ENCODE peak calls at places on chromosomes 4 and X, in ten cellular contexts. One of them, this sample, is unnamed.

GRCh38 chr4:187550256-187550950 is 445.2 kb upstream of the ZFP42 start:
- DNase-seq in esophagus squamous epithelium: no peak
- DNase-seq in neuronal stem cell: no peak
- DNase-seq in RWPE1: no peak
- DNase-seq in HCT116: peak
- DNase-seq in H9: no peak
- DNase-seq in transverse colon: no peak
- DNase-seq in Peyer's patch: no peak
- DNase-seq in brain microvascular endothelial cell: peak
- DNase-seq in lung: no peak
- DNase-seq in this sample: no peak

GRCh38 chrX:9055354-9055753 is 21.4 kb upstream of the FAM9B start:
- DNase-seq in RWPE1: no peak
- DNase-seq in HCT116: no peak
- DNase-seq in lung: no peak
- DNase-seq in H9: no peak
- DNase-seq in transverse colon: no peak
- DNase-seq in Peyer's patch: no peak
- DNase-seq in neuronal stem cell: no peak
- DNase-seq in brain microvascular endothelial cell: no peak
- DNase-seq in esophagus squamous epithelium: no peak
- DNase-seq in this sample: no peak

GRCh38 chrX:151970027-151970426 is 4.4 kb downstream of the GABRE start:
- DNase-seq in lung: no peak
- DNase-seq in RWPE1: no peak
- DNase-seq in HCT116: no peak
- DNase-seq in brain microvascular endothelial cell: no peak
- DNase-seq in neuronal stem cell: no peak
- DNase-seq in esophagus squamous epithelium: no peak
- DNase-seq in transverse colon: no peak
- DNase-seq in H9: no peak
- DNase-seq in Peyer's patch: no peak
- DNase-seq in this sample: no peak

GRCh38 chr4:150268444-150268843 is 190.2 kb downstream of the DCLK2 start:
- DNase-seq in lung: no peak
- DNase-seq in brain microvascular endothelial cell: no peak
- DNase-seq in RWPE1: no peak
- DNase-seq in Peyer's patch: no peak
- DNase-seq in esophagus squamous epithelium: no peak
- DNase-seq in neuronal stem cell: no peak
- DNase-seq in transverse colon: no peak
- DNase-seq in H9: no peak
- DNase-seq in HCT116: no peak
- DNase-seq in this sample: no peak

GRCh38 chrX:130467936-130468335 is 66.1 kb downstream of the RBMX2 start:
- DNase-seq in RWPE1: no peak
- DNase-seq in Peyer's patch: no peak
- DNase-seq in HCT116: no peak
- DNase-seq in neuronal stem cell: no peak
- DNase-seq in esophagus squamous epithelium: no peak
- DNase-seq in H9: no peak
- DNase-seq in lung: no peak
- DNase-seq in transverse colon: no peak
- DNase-seq in brain microvascular endothelial cell: no peak
- DNase-seq in this sample: no peak

GRCh38 chr4:48949518-48950207 is 36.4 kb upstream of the CWH43 start:
- DNase-seq in esophagus squamous epithelium: no peak
- DNase-seq in lung: no peak
- DNase-seq in transverse colon: no peak
- DNase-seq in RWPE1: peak
- DNase-seq in HCT116: no peak
- DNase-seq in neuronal stem cell: no peak
- DNase-seq in Peyer's patch: no peak
- DNase-seq in H9: no peak
- DNase-seq in brain microvascular endothelial cell: no peak
- DNase-seq in this sample: no peak

GRCh38 chr4:113316879-113317278 is 267.4 kb downstream of the ANK2 start:
- DNase-seq in H9: no peak
- DNase-seq in Peyer's patch: peak
- DNase-seq in brain microvascular endothelial cell: no peak
- DNase-seq in neuronal stem cell: no peak
- DNase-seq in lung: no peak
- DNase-seq in HCT116: no peak
- DNase-seq in esophagus squamous epithelium: no peak
- DNase-seq in RWPE1: no peak
- DNase-seq in transverse colon: no peak
- DNase-seq in this sample: no peak

GRCh38 chr4:10622728-10623127 is 61.8 kb downstream of the CLNK start:
- DNase-seq in H9: no peak
- DNase-seq in HCT116: peak
- DNase-seq in Peyer's patch: no peak
- DNase-seq in brain microvascular endothelial cell: no peak
- DNase-seq in neuronal stem cell: no peak
- DNase-seq in RWPE1: no peak
- DNase-seq in lung: no peak
- DNase-seq in transverse colon: no peak
- DNase-seq in esophagus squamous epithelium: no peak
- DNase-seq in this sample: no peak

GRCh38 chr4:67447873-67448272 is 97.4 kb downstream of the CENPC start:
- DNase-seq in lung: no peak
- DNase-seq in brain microvascular endothelial cell: no peak
- DNase-seq in HCT116: no peak
- DNase-seq in H9: no peak
- DNase-seq in esophagus squamous epithelium: no peak
- DNase-seq in transverse colon: no peak
- DNase-seq in RWPE1: no peak
- DNase-seq in neuronal stem cell: no peak
- DNase-seq in Peyer's patch: no peak
- DNase-seq in this sample: no peak

GRCh38 chr4:81631958-81632439 is 160.3 kb upstream of the RASGEF1B start:
- DNase-seq in brain microvascular endothelial cell: peak
- DNase-seq in esophagus squamous epithelium: no peak
- DNase-seq in lung: no peak
- DNase-seq in Peyer's patch: no peak
- DNase-seq in neuronal stem cell: no peak
- DNase-seq in HCT116: no peak
- DNase-seq in H9: no peak
- DNase-seq in RWPE1: peak
- DNase-seq in transverse colon: no peak
- DNase-seq in this sample: no peak

GRCh38 chr4:7806080-7806630 is 133.5 kb downstream of the AFAP1 start:
- DNase-seq in H9: peak
- DNase-seq in HCT116: no peak
- DNase-seq in brain microvascular endothelial cell: no peak
- DNase-seq in neuronal stem cell: no peak
- DNase-seq in lung: peak
- DNase-seq in esophagus squamous epithelium: no peak
- DNase-seq in transverse colon: peak
- DNase-seq in RWPE1: no peak
- DNase-seq in Peyer's patch: peak
- DNase-seq in this sample: peak

GRCh38 chr4:16443504-16444088 is 217.3 kb upstream of the TAPT1 start:
- DNase-seq in RWPE1: peak
- DNase-seq in neuronal stem cell: peak
- DNase-seq in esophagus squamous epithelium: no peak
- DNase-seq in HCT116: peak
- DNase-seq in lung: no peak
- DNase-seq in H9: no peak
- DNase-seq in brain microvascular endothelial cell: peak
- DNase-seq in Peyer's patch: no peak
- DNase-seq in transverse colon: no peak
- DNase-seq in this sample: peak

GRCh38 chr4:26779224-26779623 is 81.4 kb upstream of the STIM2 start:
- DNase-seq in HCT116: no peak
- DNase-seq in neuronal stem cell: no peak
- DNase-seq in transverse colon: no peak
- DNase-seq in lung: no peak
- DNase-seq in esophagus squamous epithelium: no peak
- DNase-seq in Peyer's patch: no peak
- DNase-seq in brain microvascular endothelial cell: no peak
- DNase-seq in RWPE1: peak
- DNase-seq in H9: no peak
- DNase-seq in this sample: no peak

GRCh38 chr4:139420652-139421051 is 33.3 kb upstream of the RAB33B start:
- DNase-seq in RWPE1: no peak
- DNase-seq in esophagus squamous epithelium: no peak
- DNase-seq in H9: no peak
- DNase-seq in neuronal stem cell: no peak
- DNase-seq in brain microvascular endothelial cell: no peak
- DNase-seq in HCT116: no peak
- DNase-seq in Peyer's patch: no peak
- DNase-seq in transverse colon: no peak
- DNase-seq in lung: no peak
- DNase-seq in this sample: no peak

GRCh38 chr4:139416073-139416673 is 37.7 kb upstream of the RAB33B start:
- DNase-seq in esophagus squamous epithelium: no peak
- DNase-seq in transverse colon: no peak
- DNase-seq in HCT116: peak
- DNase-seq in RWPE1: peak
- DNase-seq in neuronal stem cell: no peak
- DNase-seq in Peyer's patch: no peak
- DNase-seq in brain microvascular endothelial cell: peak
- DNase-seq in lung: no peak
- DNase-seq in H9: no peak
- DNase-seq in this sample: no peak

DNA sequence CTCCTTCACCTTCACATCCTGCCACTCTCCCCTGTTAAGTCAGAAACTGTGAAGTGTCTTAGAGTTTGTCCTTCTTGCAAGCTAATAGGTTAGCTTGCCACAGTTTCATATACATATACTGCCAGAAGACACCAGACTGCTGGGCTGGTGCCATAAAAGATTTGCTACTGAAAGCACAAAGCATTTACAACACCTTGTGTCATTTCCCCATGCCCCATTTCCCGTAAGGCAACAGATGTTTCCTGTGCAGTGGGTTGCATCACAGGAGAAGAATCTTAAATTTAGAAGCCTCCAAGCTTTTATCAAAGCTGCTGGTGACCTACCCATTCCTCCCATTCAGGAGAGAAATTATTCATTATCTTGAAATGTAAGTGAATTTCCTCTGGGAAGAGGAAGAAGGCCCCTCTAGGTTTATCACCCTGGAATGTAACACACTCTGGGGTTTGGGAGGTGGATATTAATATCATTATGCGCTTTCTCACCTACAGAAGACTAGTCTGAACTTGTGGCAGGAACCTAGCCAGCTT is 34.5 kb upstream of the RAB33B start:
- DNase-seq in RWPE1: peak
- DNase-seq in brain microvascular endothelial cell: peak
- DNase-seq in neuronal stem cell: no peak
- DNase-seq in esophagus squamous epithelium: no peak
- DNase-seq in HCT116: no peak
- DNase-seq in H9: no peak
- DNase-seq in Peyer's patch: peak
- DNase-seq in lung: peak
- DNase-seq in transverse colon: peak
- DNase-seq in this sample: peak
- H3K27ac ChIP-seq in RWPE1: peak
- H3K27ac ChIP-seq in brain microvascular endothelial cell: no peak
- H3K27ac ChIP-seq in neuronal stem cell: no peak
- H3K27ac ChIP-seq in esophagus squamous epithelium: peak
- H3K27ac ChIP-seq in HCT116: no peak
- H3K27ac ChIP-seq in H9: no peak
- H3K27ac ChIP-seq in Peyer's patch: no peak
- H3K27ac ChIP-seq in lung: no peak
- H3K27ac ChIP-seq in transverse colon: peak
- H3K27ac ChIP-seq in this sample: no peak

DNA sequence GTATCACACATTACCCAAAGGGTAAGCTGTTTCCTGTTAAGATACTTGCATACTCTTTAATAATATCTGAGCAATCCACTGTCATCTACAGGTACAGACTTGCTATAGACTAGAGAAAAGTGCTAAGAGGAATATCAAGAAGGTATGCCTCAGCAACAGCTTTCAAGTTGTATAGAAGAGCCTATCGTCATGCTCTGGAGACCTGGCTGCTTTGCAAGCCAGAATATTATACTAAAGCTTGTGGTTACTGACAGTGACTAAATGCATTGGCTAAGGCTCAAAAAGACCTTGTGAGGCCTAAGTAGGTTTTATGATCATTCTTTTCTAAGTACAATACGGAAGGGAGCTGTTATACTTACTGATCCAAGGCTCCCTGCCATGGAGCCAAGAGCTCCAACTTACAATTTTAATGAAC is 11.3 kb downstream of the LAMP2 start:
- DNase-seq in HCT116: no peak
- DNase-seq in brain microvascular endothelial cell: peak
- DNase-seq in neuronal stem cell: no peak
- DNase-seq in Peyer's patch: no peak
- DNase-seq in H9: no peak
- DNase-seq in transverse colon: no peak
- DNase-seq in RWPE1: peak
- DNase-seq in lung: no peak
- DNase-seq in esophagus squamous epithelium: no peak
- DNase-seq in this sample: no peak
- H3K27ac ChIP-seq in HCT116: no peak
- H3K27ac ChIP-seq in brain microvascular endothelial cell: peak
- H3K27ac ChIP-seq in neuronal stem cell: no peak
- H3K27ac ChIP-seq in Peyer's patch: no peak
- H3K27ac ChIP-seq in H9: no peak
- H3K27ac ChIP-seq in transverse colon: peak
- H3K27ac ChIP-seq in RWPE1: no peak
- H3K27ac ChIP-seq in lung: no peak
- H3K27ac ChIP-seq in esophagus squamous epithelium: peak
- H3K27ac ChIP-seq in this sample: no peak

DNA sequence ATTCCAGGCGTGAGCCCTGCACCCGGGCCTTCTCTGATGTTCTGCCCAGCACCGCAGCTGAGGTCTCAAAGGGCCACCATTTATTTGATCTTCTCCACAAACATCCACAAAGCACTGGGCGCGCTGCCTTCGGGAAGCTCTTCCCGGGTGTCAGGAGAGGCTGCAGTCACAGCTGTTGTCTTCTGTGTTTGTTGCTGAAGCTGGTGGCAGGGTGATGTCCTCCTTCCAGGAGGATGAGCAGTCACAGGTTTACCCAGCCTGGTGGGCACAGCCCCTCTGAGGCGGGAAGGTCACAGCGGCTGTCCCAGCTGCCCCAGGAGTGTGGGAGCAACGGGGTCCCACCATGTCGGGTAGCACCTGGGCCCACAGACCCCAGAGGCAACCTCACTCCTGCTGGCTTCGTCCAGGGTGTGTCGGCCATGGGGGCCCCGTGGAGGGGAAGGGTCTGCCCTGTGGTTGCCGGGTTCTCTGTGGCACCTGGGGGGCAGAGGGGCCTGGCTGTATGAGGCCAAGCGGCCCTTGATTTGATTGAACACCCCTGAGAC is 27.6 kb downstream of the FGFRL1 start:
- DNase-seq in transverse colon: no peak
- DNase-seq in H9: no peak
- DNase-seq in RWPE1: no peak
- DNase-seq in esophagus squamous epithelium: no peak
- DNase-seq in brain microvascular endothelial cell: no peak
- DNase-seq in neuronal stem cell: no peak
- DNase-seq in Peyer's patch: no peak
- DNase-seq in HCT116: no peak
- DNase-seq in lung: no peak
- DNase-seq in this sample: no peak
- H3K27ac ChIP-seq in transverse colon: no peak
- H3K27ac ChIP-seq in H9: no peak
- H3K27ac ChIP-seq in RWPE1: peak
- H3K27ac ChIP-seq in esophagus squamous epithelium: peak
- H3K27ac ChIP-seq in brain microvascular endothelial cell: no peak
- H3K27ac ChIP-seq in neuronal stem cell: no peak
- H3K27ac ChIP-seq in Peyer's patch: no peak
- H3K27ac ChIP-seq in HCT116: peak
- H3K27ac ChIP-seq in lung: no peak
- H3K27ac ChIP-seq in this sample: no peak

GRCh38 chr4:74111576-74111975 is 12.6 kb upstream of the CXCL2 start:
- DNase-seq in Peyer's patch: no peak
- DNase-seq in HCT116: no peak
- DNase-seq in lung: no peak
- DNase-seq in RWPE1: no peak
- DNase-seq in brain microvascular endothelial cell: no peak
- DNase-seq in H9: no peak
- DNase-seq in neuronal stem cell: no peak
- DNase-seq in esophagus squamous epithelium: no peak
- DNase-seq in transverse colon: no peak
- DNase-seq in this sample: no peak
- H3K27ac ChIP-seq in Peyer's patch: no peak
- H3K27ac ChIP-seq in HCT116: no peak
- H3K27ac ChIP-seq in lung: peak
- H3K27ac ChIP-seq in RWPE1: peak
- H3K27ac ChIP-seq in brain microvascular endothelial cell: peak
- H3K27ac ChIP-seq in H9: no peak
- H3K27ac ChIP-seq in neuronal stem cell: no peak
- H3K27ac ChIP-seq in esophagus squamous epithelium: peak
- H3K27ac ChIP-seq in transverse colon: peak
- H3K27ac ChIP-seq in this sample: no peak

This sample was measured in colonic mucosa.